ENCODE peak calls at places on chromosomes 11 and 22, in six cellular contexts. T is astrocyte of the spinal cord, K is kidney epithelial cell, A is choroid plexus epithelial cell, F is endothelial cell, Y is tibial nerve. W is an unnamed sample.

GRCh38 chr11:2089536-2090165 is 49.5 kb downstream of the IGF2 start:
- DNase-seq in T (peak), K (no peak), A (peak), F (no peak), Y (no peak), W (no peak)

GRCh38 chr11:64583296-64584262 is 7.4 kb upstream of the SLC22A12 start:
- DNase-seq in T (no peak), K (no peak), A (no peak), F (no peak), Y (no peak), W (no peak)

GRCh38 chr11:122271167-122271566 is 155.2 kb upstream of the BLID start:
- DNase-seq in T (no peak), K (no peak), A (no peak), F (no peak), Y (no peak), W (no peak)

GRCh38 chr11:128776434-128777284 is 82.8 kb downstream of the FLI1 start:
- DNase-seq in T (peak), K (no peak), A (peak), F (peak), Y (no peak), W (no peak)

GRCh38 chr11:65419460-65419772 is 3.2 kb upstream of the NEAT1 start:
- DNase-seq in T (no peak), K (no peak), A (no peak), F (no peak), Y (peak), W (no peak)

GRCh38 chr22:25972397-25972796 is 196.9 kb upstream of the SEZ6L start:
- DNase-seq in T (no peak), K (no peak), A (no peak), F (no peak), Y (no peak), W (no peak)

GRCh38 chr11:59666969-59667368 is 1.9 kb downstream of the PATL1 start:
- DNase-seq in T (peak), K (no peak), A (peak), F (no peak), Y (no peak), W (peak)

GRCh38 chr22:47129902-47130301 is 367.5 kb downstream of the TBC1D22A start:
- DNase-seq in T (no peak), K (no peak), A (no peak), F (no peak), Y (no peak), W (no peak)

GRCh38 chr22:41799486-41800347 is 762 bp upstream of the CCDC134 start:
- DNase-seq in T (peak), K (no peak), A (peak), F (peak), Y (peak), W (no peak)

GRCh38 chr11:111851636-111852035 is 19.7 kb downstream of the ALG9 start:
- DNase-seq in T (peak), K (no peak), A (peak), F (no peak), Y (no peak), W (no peak)

GRCh38 chr11:36249271-36249670 is 40.0 kb downstream of the COMMD9 start:
- DNase-seq in T (peak), K (peak), A (peak), F (no peak), Y (no peak), W (peak)

GRCh38 chr22:42938449-42938848 is 76.5 kb downstream of the PACSIN2 start:
- DNase-seq in T (no peak), K (no peak), A (no peak), F (no peak), Y (no peak), W (no peak)

GRCh38 chr11:99916078-99916477 is 771.0 kb upstream of the ARHGAP42 start:
- DNase-seq in T (no peak), K (no peak), A (no peak), F (no peak), Y (no peak), W (no peak)

DNA sequence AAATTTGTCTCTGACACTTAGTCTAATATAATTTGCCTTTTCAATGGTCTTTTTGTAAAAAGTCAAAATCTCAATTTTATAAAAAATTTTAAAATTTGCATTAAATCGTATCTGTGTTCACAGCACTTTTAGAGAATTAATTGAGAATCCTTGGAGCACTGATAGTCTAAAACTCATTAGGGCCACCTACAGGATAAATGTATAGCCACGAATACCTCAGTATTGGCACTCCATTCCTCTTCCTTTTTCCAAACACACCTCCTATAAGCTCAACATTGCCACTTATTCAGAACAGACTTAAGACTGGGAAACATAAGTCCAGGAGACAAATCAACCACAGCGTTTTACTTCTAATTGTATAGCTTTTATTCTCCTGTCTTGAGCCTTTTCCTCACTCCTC is 776.0 kb upstream of the ARHGAP42 start:
- DNase-seq in T (no peak), K (no peak), A (peak), F (no peak), Y (no peak), W (no peak)
- TF ChIP-seq CTCF in T (no peak), K (no peak), A (peak), F (no peak), Y (no peak), W (no peak)

DNA sequence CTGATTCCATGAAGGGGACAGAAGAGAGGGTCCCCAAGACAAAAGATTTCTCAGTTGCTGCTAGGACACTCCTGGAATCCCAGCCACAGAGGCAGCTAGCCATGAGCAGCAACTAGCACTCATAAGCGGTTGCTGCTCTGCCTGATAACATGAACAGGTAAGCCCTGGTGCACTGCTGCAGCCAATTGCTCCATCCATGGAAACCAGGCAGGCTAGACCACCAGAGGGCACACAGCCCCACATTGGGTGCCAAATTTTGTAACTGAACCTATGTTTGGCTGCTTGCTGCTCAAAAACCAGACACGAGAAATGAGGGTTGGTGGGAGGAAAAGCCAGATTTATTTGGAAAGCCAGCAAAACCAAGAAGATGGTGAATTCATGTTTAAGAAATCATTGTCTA is 21.9 kb upstream of the QSER1 start:
- DNase-seq in T (no peak), K (no peak), A (peak), F (peak), Y (no peak), W (no peak)
- TF ChIP-seq CTCF in T (peak), K (peak), A (peak), F (peak), Y (peak), W (peak)

GRCh38 chr11:125253289-125253688 is 88.7 kb downstream of the PKNOX2 start:
- DNase-seq in T (no peak), K (no peak), A (no peak), F (no peak), Y (no peak), W (no peak)
- TF ChIP-seq CTCF in T (no peak), K (no peak), A (no peak), F (no peak), Y (no peak), W (no peak)

GRCh38 chr11:120715239-120715638 is 203.7 kb downstream of the GRIK4 start:
- DNase-seq in T (no peak), K (no peak), A (peak), F (no peak), Y (no peak), W (no peak)
- TF ChIP-seq CTCF in T (peak), K (peak), A (peak), F (peak), Y (peak), W (peak)

DNA sequence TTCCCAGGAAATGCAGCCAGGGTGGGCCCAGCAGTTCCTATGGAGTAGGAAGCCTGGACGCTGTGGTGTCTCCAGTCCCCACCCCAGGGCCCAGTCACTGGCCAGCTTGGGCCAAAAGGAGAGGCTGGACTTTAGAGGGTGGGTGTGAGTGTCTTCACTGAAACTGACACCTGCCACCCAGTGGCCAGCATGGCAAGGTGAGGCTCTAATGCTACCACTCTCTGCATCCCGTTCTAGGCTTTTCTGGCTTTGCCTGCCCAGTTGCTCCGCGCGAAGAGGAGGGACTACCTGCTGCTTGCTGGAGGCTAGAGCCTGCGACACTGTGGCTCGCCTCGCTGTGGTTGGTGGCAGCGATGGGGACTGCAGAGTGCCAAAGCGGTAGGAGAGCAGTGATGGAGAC is 35.4 kb downstream of the C22orf42 start:
- DNase-seq in T (no peak), K (no peak), A (no peak), F (no peak), Y (no peak), W (no peak)
- TF ChIP-seq CTCF in T (no peak), K (no peak), A (peak), F (peak), Y (no peak), W (no peak)

GRCh38 chr11:102683277-102683676 is 22.3 kb downstream of the MMP27 start:
- DNase-seq in T (no peak), K (no peak), A (no peak), F (no peak), Y (no peak), W (no peak)
- TF ChIP-seq CTCF in T (no peak), K (peak), A (peak), F (no peak), Y (no peak), W (no peak)

DNA sequence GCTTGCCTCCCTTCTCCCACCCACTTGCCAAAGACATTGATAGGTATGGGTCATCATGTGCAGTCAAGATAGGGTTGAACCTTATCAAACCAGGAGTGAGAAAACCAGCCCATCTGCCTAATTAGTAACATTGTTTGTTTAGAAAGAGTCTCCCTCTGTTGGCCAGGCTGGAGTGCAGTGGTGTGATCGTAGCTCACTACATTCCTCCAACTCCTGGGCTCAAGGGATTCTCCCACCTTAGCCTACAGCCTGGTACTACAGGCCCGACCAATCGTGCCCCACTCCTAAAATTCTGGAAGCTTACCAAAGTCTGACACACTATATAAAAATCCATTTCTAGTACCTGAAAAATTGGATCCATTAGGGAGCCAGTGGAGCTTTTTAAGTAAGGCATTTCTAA is 4.5 kb downstream of the C11orf71 start:
- DNase-seq in T (no peak), K (no peak), A (peak), F (peak), Y (no peak), W (no peak)
- TF ChIP-seq CTCF in T (peak), K (peak), A (peak), F (no peak), Y (no peak), W (peak)

DNA sequence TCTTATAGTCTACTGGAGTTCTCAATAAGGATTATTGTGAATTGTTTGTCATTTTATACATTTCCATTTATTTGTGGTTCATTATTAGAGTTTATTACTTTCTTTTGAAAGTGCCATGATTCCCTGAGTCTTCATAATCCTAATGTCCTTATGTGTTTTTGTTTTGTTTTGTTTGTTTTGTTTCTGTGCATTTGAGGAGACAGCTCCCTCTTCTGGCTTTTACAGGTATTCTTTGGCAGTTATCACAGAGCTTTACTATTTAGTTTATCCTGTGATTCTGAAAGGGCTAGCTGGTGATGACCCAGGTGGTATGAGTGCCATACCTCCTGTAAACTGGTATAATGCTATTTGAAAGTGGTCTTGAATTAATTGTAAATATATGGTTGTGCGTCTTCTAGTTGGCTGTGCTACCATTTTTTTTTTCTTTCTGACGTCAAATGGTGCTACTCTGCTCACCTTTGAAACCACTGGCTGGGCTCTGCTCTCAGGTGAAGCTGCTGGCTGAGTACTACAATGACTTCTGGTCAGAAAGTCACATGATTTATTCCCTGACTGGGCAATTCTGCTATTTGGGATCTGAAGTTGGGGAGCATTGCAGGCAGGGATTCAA is 751.2 kb downstream of the JRKL start:
- DNase-seq in T (no peak), K (no peak), A (peak), F (peak), Y (no peak), W (no peak)
- TF ChIP-seq CTCF in T (peak), K (peak), A (no peak), F (peak), Y (no peak), W (no peak)

GRCh38 chr11:20387262-20388095 is at the start of gene PRMT3:
- DNase-seq in T (peak), K (peak), A (peak), F (peak), Y (peak), W (peak)
- TF ChIP-seq CTCF in T (no peak), K (peak), A (no peak), F (peak), Y (peak), W (no peak)

DNA sequence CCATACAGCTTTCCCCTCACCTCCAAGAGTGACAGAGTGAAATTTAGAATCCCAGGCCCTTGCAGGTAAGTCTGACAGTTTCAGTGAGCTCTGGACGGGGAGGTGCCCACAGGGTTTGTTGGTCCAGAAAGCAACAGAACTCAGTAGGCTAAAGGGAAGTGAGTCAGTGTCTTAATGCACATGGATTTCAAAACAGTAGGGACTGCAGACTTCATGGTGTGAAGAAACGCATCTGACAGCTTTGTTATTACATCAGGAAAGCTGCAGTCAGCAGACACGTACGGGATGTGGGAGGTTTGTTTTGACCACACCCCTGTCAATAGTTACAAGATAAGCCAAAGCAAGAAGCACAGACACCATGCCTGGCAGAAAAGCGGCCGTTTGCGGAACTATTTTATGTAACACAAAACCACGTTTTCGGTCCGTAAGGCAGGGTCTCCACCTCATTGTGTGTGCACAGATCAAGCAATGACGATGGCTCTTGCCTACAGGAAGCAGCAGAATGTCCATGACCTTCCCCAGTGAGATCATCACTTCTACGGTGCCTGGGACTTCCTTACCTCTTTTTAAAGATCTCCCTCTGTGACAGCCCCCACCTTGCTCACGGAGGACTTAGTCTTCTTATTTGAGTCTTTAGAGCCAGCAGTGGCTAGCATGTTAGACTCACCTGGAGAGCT is 58.1 kb upstream of the FTH1 start:
- DNase-seq in T (peak), K (peak), A (peak), F (no peak), Y (peak), W (peak)
- TF ChIP-seq CTCF in T (no peak), K (no peak), A (no peak), F (no peak), Y (no peak), W (no peak)